ENCODE peak calls at places on chromosomes 4 and X, in five cellular contexts. One of them, this sample, is unnamed.

GRCh38 chrX:56797966-56798711 is 69.1 kb downstream of the NBDY start:
- DNase-seq in mammary epithelial cell: no peak
- DNase-seq in stromal cell of bone marrow: no peak
- DNase-seq in CD8-positive, alpha-beta memory T cell: no peak
- DNase-seq in cardiac fibroblast: peak
- DNase-seq in this sample: peak

GRCh38 chr4:105896984-105897760 is 1.9 kb downstream of the NPNT start:
- DNase-seq in mammary epithelial cell: peak
- DNase-seq in stromal cell of bone marrow: no peak
- DNase-seq in CD8-positive, alpha-beta memory T cell: no peak
- DNase-seq in cardiac fibroblast: no peak
- DNase-seq in this sample: no peak

GRCh38 chr4:185256444-185256843 is 47.0 kb downstream of the SNX25 start:
- DNase-seq in mammary epithelial cell: peak
- DNase-seq in stromal cell of bone marrow: no peak
- DNase-seq in CD8-positive, alpha-beta memory T cell: no peak
- DNase-seq in cardiac fibroblast: peak
- DNase-seq in this sample: no peak

GRCh38 chr4:183504930-183505555 is at the start of gene ING2:
- DNase-seq in mammary epithelial cell: peak
- DNase-seq in stromal cell of bone marrow: peak
- DNase-seq in CD8-positive, alpha-beta memory T cell: peak
- DNase-seq in cardiac fibroblast: no peak
- DNase-seq in this sample: peak

GRCh38 chrX:29661290-29661689 is 554.1 kb upstream of the MAGEB2 start:
- DNase-seq in mammary epithelial cell: peak
- DNase-seq in stromal cell of bone marrow: no peak
- DNase-seq in CD8-positive, alpha-beta memory T cell: no peak
- DNase-seq in cardiac fibroblast: peak
- DNase-seq in this sample: no peak

GRCh38 chr4:80610199-80610598 is 274.7 kb downstream of the CFAP299 start:
- DNase-seq in mammary epithelial cell: no peak
- DNase-seq in stromal cell of bone marrow: no peak
- DNase-seq in CD8-positive, alpha-beta memory T cell: no peak
- DNase-seq in cardiac fibroblast: no peak
- DNase-seq in this sample: no peak

GRCh38 chr4:188783606-188784157 is 644.4 kb downstream of the TRIML1 start:
- DNase-seq in mammary epithelial cell: no peak
- DNase-seq in stromal cell of bone marrow: no peak
- DNase-seq in CD8-positive, alpha-beta memory T cell: no peak
- DNase-seq in cardiac fibroblast: no peak
- DNase-seq in this sample: no peak

GRCh38 chr4:127505203-127505602 is 127.6 kb upstream of the INTU start:
- DNase-seq in mammary epithelial cell: peak
- DNase-seq in stromal cell of bone marrow: peak
- DNase-seq in CD8-positive, alpha-beta memory T cell: no peak
- DNase-seq in cardiac fibroblast: peak
- DNase-seq in this sample: no peak

GRCh38 chr4:183987987-183988392 is 82.9 kb downstream of the STOX2 start:
- DNase-seq in mammary epithelial cell: peak
- DNase-seq in stromal cell of bone marrow: peak
- DNase-seq in CD8-positive, alpha-beta memory T cell: no peak
- DNase-seq in cardiac fibroblast: peak
- DNase-seq in this sample: no peak